ENCODE peak calls at places on chromosomes 4 and X, in ten cellular contexts. U is HS-5; E is PC-3; V is glutamatergic neuron; L is NCI-H82; Y is prostate gland; M is stimulated activated CD8-positive, alpha-beta memory T cell treated with anti-CD3 and anti-CD28 coated beads, Interleukin-15, amount 100 ng/mL, for 4 hours; B is GM03348; O is iPS-NIHi11; Z is EH. I is an unnamed sample.

GRCh38 chrX:22220941-22221340 is 51.8 kb upstream of the CBLL2 start:
- DNase-seq in U (peak), E (peak), V (no peak), L (no peak), Y (no peak), M (no peak), B (peak), O (no peak), Z (peak), I (peak)

GRCh38 chr4:5366421-5366820 is 315.1 kb downstream of the STK32B start:
- DNase-seq in U (peak), E (peak), V (no peak), L (no peak), Y (no peak), M (no peak), B (peak), O (no peak), Z (peak), I (no peak)

GRCh38 chr4:61445374-61446063 is 245.4 kb downstream of the ADGRL3 start:
- DNase-seq in U (no peak), E (no peak), V (no peak), L (no peak), Y (no peak), M (no peak), B (no peak), O (no peak), Z (no peak), I (no peak)

GRCh38 chrX:48470110-48470832 is at the start of gene SLC38A5:
- DNase-seq in U (no peak), E (no peak), V (no peak), L (peak), Y (no peak), M (no peak), B (no peak), O (no peak), Z (no peak), I (no peak)

GRCh38 chr4:141851246-141851891 is 215.0 kb downstream of the IL15 start:
- DNase-seq in U (no peak), E (peak), V (no peak), L (peak), Y (no peak), M (no peak), B (no peak), O (no peak), Z (peak), I (no peak)

GRCh38 chr4:123546661-123547060 is 150.1 kb downstream of the SPRY1 start:
- DNase-seq in U (no peak), E (no peak), V (no peak), L (no peak), Y (no peak), M (no peak), B (no peak), O (no peak), Z (no peak), I (no peak)

GRCh38 chr4:14829795-14830194 is 172.5 kb upstream of the CPEB2 start:
- DNase-seq in U (no peak), E (no peak), V (no peak), L (no peak), Y (no peak), M (no peak), B (no peak), O (no peak), Z (no peak), I (no peak)

GRCh38 chr4:185573651-185574199 is 38.4 kb upstream of the PDLIM3 start:
- DNase-seq in U (peak), E (peak), V (peak), L (peak), Y (no peak), M (no peak), B (peak), O (peak), Z (peak), I (peak)

GRCh38 chr4:33107813-33108212 is 2387.6 kb downstream of the PCDH7 start:
- DNase-seq in U (peak), E (peak), V (no peak), L (no peak), Y (no peak), M (no peak), B (peak), O (no peak), Z (peak), I (no peak)

GRCh38 chr4:119041951-119042560 is 93.6 kb upstream of the MYOZ2 start:
- DNase-seq in U (peak), E (peak), V (peak), L (peak), Y (peak), M (no peak), B (peak), O (peak), Z (peak), I (peak)

GRCh38 chr4:6768539-6768905 is 14.0 kb upstream of the KIAA0232 start:
- DNase-seq in U (no peak), E (peak), V (no peak), L (no peak), Y (no peak), M (no peak), B (peak), O (no peak), Z (peak), I (no peak)

GRCh38 chrX:17374619-17375360 is at the start of gene NHS:
- DNase-seq in U (no peak), E (peak), V (peak), L (peak), Y (peak), M (no peak), B (peak), O (peak), Z (peak), I (peak)